ENCODE peak calls at places on chromosomes 7 and 10, in seven cellular contexts. I is CD4-positive, alpha-beta memory T cell; R is activated naive CD4-positive, alpha-beta T cell; X is GM04503; F is lung; Z is neural crest cell; G is glomerular endothelial cell. V is an unnamed sample.

GRCh38 chr7:151251926-151252835 is 3.7 kb upstream of the SMARCD3 start:
- DNase-seq in I (no peak), R (no peak), X (no peak), F (peak), Z (peak), G (no peak), V (no peak)

GRCh38 chr10:112912441-112912911 is 37.6 kb upstream of the TCF7L2 start:
- DNase-seq in I (no peak), R (no peak), X (no peak), F (no peak), Z (no peak), G (peak), V (no peak)

GRCh38 chr10:59432207-59432900 is 70.0 kb upstream of the FAM13C start:
- DNase-seq in I (no peak), R (no peak), X (no peak), F (no peak), Z (no peak), G (no peak), V (no peak)

GRCh38 chr7:18610331-18610948 is 114.9 kb downstream of the HDAC9 start:
- DNase-seq in I (no peak), R (no peak), X (no peak), F (no peak), Z (peak), G (peak), V (no peak)

GRCh38 chr7:6026011-6026819 is 5.0 kb upstream of the ANKRD61 start:
- DNase-seq in I (peak), R (no peak), X (no peak), F (peak), Z (peak), G (no peak), V (no peak)

GRCh38 chr10:43966571-43966965 is 317.9 kb upstream of the ZNF32 start:
- DNase-seq in I (no peak), R (no peak), X (no peak), F (no peak), Z (no peak), G (no peak), V (no peak)

GRCh38 chr10:101355307-101355706 is 1.3 kb downstream of the BTRC start:
- DNase-seq in I (no peak), R (no peak), X (no peak), F (no peak), Z (no peak), G (no peak), V (no peak)

GRCh38 chr7:7177044-7177517 is 5.3 kb upstream of the C1GALT1 start:
- DNase-seq in I (no peak), R (no peak), X (no peak), F (no peak), Z (no peak), G (no peak), V (peak)

GRCh38 chr10:91185239-91185875 is 35.1 kb upstream of the PCGF5 start:
- DNase-seq in I (no peak), R (no peak), X (no peak), F (no peak), Z (no peak), G (no peak), V (no peak)

GRCh38 chr10:110414563-110415309 is 83.0 kb upstream of the DUSP5 start:
- DNase-seq in I (peak), R (peak), X (no peak), F (no peak), Z (no peak), G (no peak), V (no peak)

GRCh38 chr7:96266015-96266414 is 55.9 kb downstream of the SLC25A13 start:
- DNase-seq in I (no peak), R (no peak), X (no peak), F (no peak), Z (no peak), G (no peak), V (no peak)

GRCh38 chr7:158726277-158726807 is 21.7 kb upstream of the NCAPG2 start:
- DNase-seq in I (no peak), R (no peak), X (no peak), F (no peak), Z (no peak), G (no peak), V (no peak)

GRCh38 chr7:158584392-158584791 is 3.2 kb downstream of the PTPRN2 start:
- DNase-seq in I (no peak), R (no peak), X (no peak), F (no peak), Z (no peak), G (no peak), V (no peak)

GRCh38 chr10:505459-505858 is 184.0 kb downstream of the DIP2C start:
- DNase-seq in I (no peak), R (no peak), X (no peak), F (no peak), Z (no peak), G (no peak), V (no peak)

GRCh38 chr7:29457565-29457971 is 106.1 kb upstream of the PRR15 start:
- DNase-seq in I (no peak), R (no peak), X (no peak), F (no peak), Z (no peak), G (no peak), V (peak)

GRCh38 chr7:134089446-134089845 is 37.7 kb upstream of the LRGUK start:
- DNase-seq in I (no peak), R (no peak), X (no peak), F (no peak), Z (no peak), G (no peak), V (no peak)

GRCh38 chr7:87411186-87411585 is 64.3 kb downstream of the ABCB4 start:
- DNase-seq in I (no peak), R (no peak), X (peak), F (no peak), Z (no peak), G (no peak), V (no peak)

GRCh38 chr7:123260428-123260960 is 60.7 kb upstream of the SLC13A1 start:
- DNase-seq in I (no peak), R (no peak), X (no peak), F (no peak), Z (no peak), G (no peak), V (no peak)

GRCh38 chr10:60140681-60141632 is 234.6 kb upstream of the CCDC6 start:
- DNase-seq in I (no peak), R (no peak), X (no peak), F (no peak), Z (peak), G (no peak), V (no peak)

GRCh38 chr10:96910488-96911395 is 78.6 kb downstream of the LCOR start:
- DNase-seq in I (peak), R (no peak), X (no peak), F (no peak), Z (peak), G (peak), V (no peak)

GRCh38 chr7:38262545-38262944 is 10.9 kb downstream of the TARP start:
- DNase-seq in I (no peak), R (no peak), X (no peak), F (no peak), Z (no peak), G (no peak), V (no peak)

GRCh38 chr10:33189373-33189772 is 145.1 kb downstream of the NRP1 start:
- DNase-seq in I (no peak), R (no peak), X (no peak), F (no peak), Z (no peak), G (no peak), V (no peak)

GRCh38 chr10:77888356-77888703 is 38.2 kb downstream of the DLG5 start:
- DNase-seq in I (no peak), R (no peak), X (no peak), F (no peak), Z (no peak), G (no peak), V (no peak)

GRCh38 chr10:68105820-68106219 is 3.5 kb upstream of the MYPN start:
- DNase-seq in I (no peak), R (no peak), X (peak), F (no peak), Z (no peak), G (no peak), V (peak)

GRCh38 chr7:83466956-83467355 is 182.0 kb downstream of the SEMA3E start:
- DNase-seq in I (no peak), R (no peak), X (no peak), F (no peak), Z (no peak), G (no peak), V (no peak)